ENCODE peak calls at places on chromosomes 2 and 18, in six cellular contexts. One of them, this sample, is unnamed.

GRCh38 chr18:38633333-38633732 is 1067.7 kb upstream of the CELF4 start:
- DNase-seq in NCI-H2227 treated with DMSO at 0.1 percent for 48 hours: no peak
- DNase-seq in iris pigment epithelial cell: no peak
- DNase-seq in tibial artery: no peak
- DNase-seq in HTR-8/SVneo: no peak
- DNase-seq in HEK293T: no peak
- DNase-seq in this sample: no peak

GRCh38 chr2:237291138-237291792 is 122.7 kb downstream of the COL6A3 start:
- DNase-seq in HEK293T: peak
- DNase-seq in tibial artery: peak
- DNase-seq in NCI-H2227 treated with DMSO at 0.1 percent for 48 hours: peak
- DNase-seq in iris pigment epithelial cell: peak
- DNase-seq in HTR-8/SVneo: peak
- DNase-seq in this sample: peak

GRCh38 chr2:113910110-113910717 is 20.3 kb downstream of the ACTR3 start:
- DNase-seq in NCI-H2227 treated with DMSO at 0.1 percent for 48 hours: no peak
- DNase-seq in HEK293T: no peak
- DNase-seq in HTR-8/SVneo: no peak
- DNase-seq in tibial artery: no peak
- DNase-seq in iris pigment epithelial cell: peak
- DNase-seq in this sample: no peak

GRCh38 chr2:206526416-206526815 is 83.1 kb downstream of the ADAM23 start:
- DNase-seq in tibial artery: no peak
- DNase-seq in NCI-H2227 treated with DMSO at 0.1 percent for 48 hours: no peak
- DNase-seq in iris pigment epithelial cell: no peak
- DNase-seq in HTR-8/SVneo: no peak
- DNase-seq in HEK293T: no peak
- DNase-seq in this sample: no peak

GRCh38 chr2:46160326-46160725 is 136.9 kb upstream of the EPAS1 start:
- DNase-seq in tibial artery: no peak
- DNase-seq in HTR-8/SVneo: no peak
- DNase-seq in HEK293T: no peak
- DNase-seq in iris pigment epithelial cell: no peak
- DNase-seq in NCI-H2227 treated with DMSO at 0.1 percent for 48 hours: no peak
- DNase-seq in this sample: no peak

GRCh38 chr2:110732422-110733413 is at the start of gene ACOXL:
- DNase-seq in HTR-8/SVneo: no peak
- DNase-seq in tibial artery: no peak
- DNase-seq in HEK293T: no peak
- DNase-seq in NCI-H2227 treated with DMSO at 0.1 percent for 48 hours: no peak
- DNase-seq in iris pigment epithelial cell: no peak
- DNase-seq in this sample: peak

GRCh38 chr2:150134223-150134858 is 353.1 kb downstream of the RND3 start:
- DNase-seq in tibial artery: no peak
- DNase-seq in HTR-8/SVneo: no peak
- DNase-seq in iris pigment epithelial cell: peak
- DNase-seq in NCI-H2227 treated with DMSO at 0.1 percent for 48 hours: no peak
- DNase-seq in HEK293T: no peak
- DNase-seq in this sample: no peak

GRCh38 chr2:196230051-196230450 is 58.7 kb upstream of the STK17B start:
- DNase-seq in NCI-H2227 treated with DMSO at 0.1 percent for 48 hours: no peak
- DNase-seq in HTR-8/SVneo: no peak
- DNase-seq in iris pigment epithelial cell: no peak
- DNase-seq in tibial artery: no peak
- DNase-seq in HEK293T: no peak
- DNase-seq in this sample: no peak